ENCODE peak calls at places on chromosomes 16 and 17, in four cellular contexts. J is lower leg skin, P is tibial artery, W is AG10803. U is an unnamed sample.

GRCh38 chr16:74607967-74608356 is 1.0 kb upstream of the GLG1 start:
- DNase-seq in W (peak), J (no peak), P (peak), U (no peak)

GRCh38 chr16:57508084-57508425 is 21.8 kb upstream of the DOK4 start:
- DNase-seq in W (no peak), J (no peak), P (no peak), U (no peak)

GRCh38 chr16:80580109-80580832 is 39.5 kb downstream of the DYNLRB2 start:
- DNase-seq in P (no peak), J (peak), W (peak), U (no peak)

GRCh38 chr17:69575346-69575761 is 160.9 kb downstream of the MAP2K6 start:
- DNase-seq in P (no peak), J (no peak), W (peak), U (no peak)

GRCh38 chr16:57785385-57785784 is 16.9 kb downstream of the KIFC3 start:
- DNase-seq in J (no peak), P (peak), W (no peak), U (no peak)

GRCh38 chr17:49707246-49707607 is 537 bp downstream of the SLC35B1 start:
- DNase-seq in J (no peak), P (no peak), W (no peak), U (no peak)

GRCh38 chr17:79116575-79117368 is 42.1 kb downstream of the ENGASE start:
- DNase-seq in W (no peak), P (no peak), J (no peak), U (no peak)

GRCh38 chr17:30824002-30824355 is 513 bp downstream of the CRLF3 start:
- DNase-seq in J (no peak), P (no peak), W (no peak), U (peak)

GRCh38 chr16:75250809-75251279 is 580 bp downstream of the BCAR1 start:
- DNase-seq in P (peak), J (no peak), W (no peak), U (peak)

GRCh38 chr17:36673637-36674277 is 72.4 kb downstream of the MRM1 start:
- DNase-seq in J (no peak), W (no peak), P (no peak), U (no peak)

GRCh38 chr16:8730335-8730915 is 56.0 kb downstream of the ABAT start:
- DNase-seq in J (no peak), P (peak), W (no peak), U (no peak)

GRCh38 chr17:77371888-77372443 is 231.2 kb downstream of the SEC14L1 start:
- DNase-seq in P (peak), W (no peak), J (no peak), U (peak)

GRCh38 chr17:77373298-77374169 is 232.8 kb downstream of the SEC14L1 start:
- DNase-seq in P (peak), J (peak), W (no peak), U (peak)

GRCh38 chr17:77371117-77371887 is 230.5 kb downstream of the SEC14L1 start:
- DNase-seq in P (no peak), W (peak), J (no peak), U (no peak)

GRCh38 chr17:77374170-77374936 is 233.6 kb downstream of the SEC14L1 start:
- DNase-seq in J (peak), W (peak), P (peak), U (peak)

GRCh38 chr17:77372444-77373297 is 231.9 kb downstream of the SEC14L1 start:
- DNase-seq in J (peak), W (peak), P (peak), U (peak)
- TF ChIP-seq CTCF in J (no peak), W (no peak), P (no peak), U (no peak)

GRCh38 chr17:48046296-48046695 is 1.9 kb upstream of the NFE2L1 start:
- DNase-seq in P (peak), W (no peak), J (no peak), U (no peak)
- H3K4me3 ChIP-seq in P (no peak), W (peak), J (no peak), U (no peak)

GRCh38 chr16:87713469-87714229 is 52.1 kb downstream of the KLHDC4 start:
- DNase-seq in W (no peak), J (no peak), P (no peak), U (no peak)
- TF ChIP-seq CTCF in W (no peak), J (no peak), P (no peak), U (no peak)

GRCh38 chr16:49838639-49839461 is 17.1 kb downstream of the ZNF423 start:
- DNase-seq in J (no peak), W (no peak), P (no peak), U (no peak)
- H3K4me3 ChIP-seq in J (no peak), W (no peak), P (peak), U (no peak)

DNA sequence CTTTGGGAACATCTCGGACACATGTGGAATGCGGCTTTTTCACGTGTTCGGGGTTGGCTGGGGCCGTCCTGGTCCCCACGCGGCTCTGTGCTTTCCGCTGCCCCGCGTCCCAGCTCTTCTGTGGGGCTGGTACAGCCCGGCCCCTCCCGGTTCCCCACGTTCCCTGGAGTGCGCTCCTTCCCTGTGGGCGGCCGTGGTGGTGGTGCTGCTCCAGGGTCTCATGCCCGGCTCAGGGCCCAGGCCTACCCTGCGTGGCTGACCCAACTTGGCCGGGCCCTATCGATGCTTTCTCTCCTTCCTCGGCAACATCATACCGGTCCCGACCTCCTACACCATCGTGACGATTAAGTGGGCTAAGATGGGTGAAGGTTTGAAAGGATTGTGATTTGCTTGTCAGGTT is 3.3 kb downstream of the TELO2 start:
- DNase-seq in J (no peak), W (no peak), P (no peak), U (no peak)
- TF ChIP-seq CTCF in J (no peak), W (no peak), P (no peak), U (no peak)

GRCh38 chr17:66775881-66776400 is 59.0 kb upstream of the CACNG5 start:
- DNase-seq in J (no peak), P (no peak), W (no peak), U (no peak)

GRCh38 chr17:66779186-66779585 is 55.7 kb upstream of the CACNG5 start:
- DNase-seq in P (no peak), J (no peak), W (no peak), U (no peak)

GRCh38 chr17:66778531-66778930 is 56.4 kb upstream of the CACNG5 start:
- DNase-seq in P (no peak), W (no peak), J (no peak), U (no peak)

GRCh38 chr17:66776999-66777688 is 57.8 kb upstream of the CACNG5 start:
- DNase-seq in P (no peak), J (no peak), W (no peak), U (no peak)

GRCh38 chr17:66777689-66778225 is 57.2 kb upstream of the CACNG5 start:
- DNase-seq in W (peak), J (no peak), P (no peak), U (no peak)
- H3K4me3 ChIP-seq in W (no peak), J (no peak), P (no peak), U (no peak)

DNA sequence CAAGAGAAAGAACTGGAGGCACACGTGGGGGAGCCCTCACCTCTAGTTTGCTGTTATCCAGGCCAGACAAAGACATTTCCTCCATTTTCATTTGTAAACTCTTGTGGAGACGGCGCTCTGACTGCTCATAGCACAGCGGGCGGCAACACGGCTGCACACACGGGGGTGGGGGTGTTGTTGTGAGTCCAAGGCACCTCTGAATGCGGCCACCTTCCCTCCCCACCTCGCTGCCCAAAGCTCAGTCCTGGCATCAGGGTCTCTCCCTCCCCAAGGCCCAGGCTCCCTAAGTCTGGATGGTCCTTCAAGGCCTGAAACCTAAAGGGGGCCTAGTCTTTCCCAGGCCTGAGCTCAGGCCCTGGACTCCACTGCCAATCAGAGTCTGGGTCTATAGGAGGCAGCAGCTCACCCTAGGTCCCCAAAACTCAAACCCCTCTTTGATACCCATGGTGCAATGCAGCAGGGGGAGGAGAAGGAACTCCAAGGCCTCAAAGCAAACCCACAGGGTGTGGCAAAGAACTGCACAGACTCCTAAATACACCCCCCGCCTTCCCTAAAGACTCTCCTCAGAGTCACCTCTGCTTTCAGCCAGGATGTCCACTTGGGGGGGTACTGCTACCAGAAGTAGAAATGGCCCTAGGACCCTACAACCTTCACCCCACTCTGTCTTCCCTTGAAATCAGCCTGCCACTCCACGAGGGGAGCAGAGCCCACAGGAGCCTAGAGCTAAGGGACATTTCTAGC is 1.5 kb downstream of the ATXN7L3 start:
- DNase-seq in W (peak), P (no peak), J (no peak), U (no peak)
- TF ChIP-seq CTCF in W (peak), P (no peak), J (no peak), U (no peak)

DNA sequence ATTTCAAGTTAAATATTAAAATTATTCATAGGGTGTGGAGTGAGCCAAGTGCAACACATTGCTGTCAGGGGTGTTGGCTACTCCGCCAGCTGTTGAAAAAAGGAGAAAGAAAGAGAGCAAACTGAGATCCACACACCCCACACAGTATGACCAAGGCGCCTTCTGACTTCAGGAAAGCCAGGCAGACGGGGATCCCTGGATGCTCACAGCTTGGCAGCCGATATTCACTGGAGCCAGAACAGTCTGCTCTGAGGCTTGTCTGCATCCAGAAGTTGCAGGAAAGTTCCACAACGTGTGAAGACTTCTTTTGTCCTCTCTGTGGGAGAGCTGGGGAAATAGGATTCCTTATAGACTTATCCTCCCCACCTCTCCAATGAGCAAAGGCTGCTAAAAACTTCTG is 9.2 kb downstream of the CHD9NB start:
- DNase-seq in W (no peak), J (no peak), P (no peak), U (no peak)
- H3K4me3 ChIP-seq in W (no peak), J (no peak), P (no peak), U (no peak)

GRCh38 chr17:10357768-10358167 is 15.0 kb downstream of the MYH13 start:
- DNase-seq in J (no peak), P (no peak), W (no peak), U (no peak)
- TF ChIP-seq CTCF in J (no peak), P (peak), W (peak), U (peak)

U was measured in uterus.